ENCODE peak calls at places on chromosome 21, in eight cellular contexts. A is cardiac muscle cell, M is left ventricle myocardium inferior, K is dorsolateral prefrontal cortex, Q is esophagus squamous epithelium, Y is heart right ventricle, U is prostate gland, H is ovary. J is an unnamed sample.

GRCh38 chr21:37028579-37028978 is 22.1 kb downstream of the RIPPLY3 start:
- DNase-seq in A (no peak), H (no peak), M (no peak), K (no peak), Q (no peak), Y (no peak), U (no peak), J (no peak)

GRCh38 chr21:33196956-33197374 is 32.8 kb upstream of the IFNAR2 start:
- DNase-seq in Y (peak), M (peak), Q (no peak), K (peak), U (peak), A (peak), H (peak), J (no peak)

GRCh38 chr21:45913886-45914285 is 67.7 kb upstream of the COL6A1 start:
- DNase-seq in H (no peak), Q (no peak), M (no peak), A (no peak), K (no peak), Y (no peak), U (no peak), J (no peak)

GRCh38 chr21:27244356-27244755 is 277.5 kb upstream of the ADAMTS5 start:
- DNase-seq in U (no peak), H (no peak), M (no peak), K (no peak), A (no peak), Y (no peak), Q (no peak), J (no peak)

GRCh38 chr21:34305605-34306235 is 58.1 kb upstream of the KCNE2 start:
- DNase-seq in Q (no peak), U (no peak), Y (no peak), A (peak), H (no peak), M (no peak), K (no peak), J (no peak)

GRCh38 chr21:39979321-39979720 is 112.1 kb downstream of the PCP4 start:
- DNase-seq in M (no peak), U (no peak), Q (no peak), A (no peak), Y (no peak), K (no peak), H (no peak), J (no peak)

GRCh38 chr21:33236799-33237198 is 7.1 kb downstream of the IFNAR2 start:
- DNase-seq in A (no peak), Y (no peak), M (no peak), U (no peak), H (no peak), K (no peak), Q (no peak), J (no peak)

GRCh38 chr21:45225041-45225740 is 62.5 kb downstream of the POFUT2 start:
- DNase-seq in A (no peak), Y (no peak), H (no peak), M (no peak), U (no peak), K (no peak), Q (no peak), J (no peak)

GRCh38 chr21:46109251-46110221 is 11.6 kb downstream of the COL6A2 start:
- DNase-seq in U (peak), H (peak), Q (no peak), Y (peak), M (no peak), A (no peak), K (peak), J (peak)

GRCh38 chr21:33025471-33026298 is at the start of gene OLIG2:
- DNase-seq in U (no peak), K (peak), A (no peak), Y (no peak), M (no peak), Q (no peak), H (no peak), J (no peak)

GRCh38 chr21:36784942-36785341 is 86.0 kb downstream of the SIM2 start:
- DNase-seq in K (no peak), U (peak), Q (no peak), A (no peak), M (peak), H (no peak), Y (peak), J (no peak)

GRCh38 chr21:45302082-45303061 is 14.7 kb upstream of the POFUT2 start:
- DNase-seq in U (no peak), M (peak), Q (no peak), H (peak), Y (peak), A (no peak), K (peak), J (peak)

GRCh38 chr21:25573409-25574206 is 33.7 kb downstream of the MRPL39 start:
- DNase-seq in M (no peak), K (no peak), H (no peak), U (no peak), Y (no peak), A (no peak), Q (no peak), J (no peak)

GRCh38 chr21:26811031-26811430 is 34.2 kb downstream of the ADAMTS1 start:
- DNase-seq in H (no peak), A (no peak), Y (no peak), K (no peak), U (no peak), M (no peak), Q (no peak), J (no peak)

GRCh38 chr21:26964379-26964778 is 2.5 kb downstream of the ADAMTS5 start:
- DNase-seq in Q (no peak), H (peak), A (no peak), Y (peak), K (no peak), U (no peak), M (peak), J (no peak)

GRCh38 chr21:33069994-33070811 is at the start of gene OLIG1:
- DNase-seq in K (peak), U (peak), A (peak), Q (no peak), M (peak), Y (peak), H (no peak), J (no peak)

GRCh38 chr21:46424062-46424591 is 34.6 kb upstream of the DIP2A start:
- DNase-seq in Q (no peak), A (no peak), Y (no peak), K (peak), U (no peak), M (no peak), H (no peak), J (no peak)

GRCh38 chr21:28018741-28019669 is 973.7 kb downstream of the LTN1 start:
- DNase-seq in U (no peak), M (no peak), Y (peak), Q (no peak), H (no peak), K (peak), A (peak), J (no peak)

GRCh38 chr21:37551406-37552355 is 185.1 kb downstream of the DYRK1A start:
- DNase-seq in A (no peak), M (no peak), U (no peak), K (no peak), Y (no peak), H (peak), Q (no peak), J (no peak)

GRCh38 chr21:44815852-44816628 is 1.8 kb downstream of the SUMO3 start:
- DNase-seq in H (peak), Y (no peak), A (no peak), Q (no peak), K (no peak), U (no peak), M (no peak), J (no peak)

GRCh38 chr21:26982767-26983166 is 15.9 kb upstream of the ADAMTS5 start:
- DNase-seq in U (no peak), H (peak), Q (no peak), A (no peak), Y (no peak), M (no peak), K (no peak), J (no peak)

GRCh38 chr21:20662523-20662922 is 335.7 kb upstream of the NCAM2 start:
- DNase-seq in K (no peak), H (no peak), Y (no peak), Q (no peak), M (no peak), U (no peak), A (no peak), J (no peak)

GRCh38 chr21:45140346-45140940 is 66.1 kb downstream of the ADARB1 start:
- DNase-seq in Y (peak), M (peak), U (peak), Q (no peak), H (peak), A (peak), K (peak), J (no peak)

GRCh38 chr21:17757671-17758070 is 61.5 kb downstream of the C21orf91 start:
- DNase-seq in K (no peak), M (no peak), Q (no peak), H (no peak), A (no peak), Y (no peak), U (no peak), J (no peak)

GRCh38 chr21:26743524-26743923 is 101.7 kb downstream of the ADAMTS1 start:
- DNase-seq in M (no peak), K (peak), A (peak), U (no peak), H (no peak), Y (no peak), Q (no peak), J (no peak)

GRCh38 chr21:37374026-37374425 is 7.5 kb downstream of the DYRK1A start:
- DNase-seq in M (no peak), Y (no peak), H (no peak), K (no peak), Q (no peak), A (no peak), U (no peak), J (no peak)

GRCh38 chr21:45410865-45411809 is 6.2 kb downstream of the COL18A1 start:
- DNase-seq in A (peak), Q (no peak), H (peak), K (no peak), U (no peak), Y (peak), M (peak), J (peak)

GRCh38 chr21:27582246-27582945 is 615.5 kb upstream of the ADAMTS5 start:
- DNase-seq in Q (no peak), Y (no peak), H (no peak), A (no peak), K (no peak), M (no peak), U (no peak), J (no peak)

GRCh38 chr21:36792505-36792967 is 93.6 kb downstream of the SIM2 start:
- DNase-seq in Q (no peak), U (no peak), K (no peak), Y (no peak), A (no peak), H (no peak), M (no peak), J (no peak)

GRCh38 chr21:36572091-36572490 is 92.2 kb upstream of the CLDN14 start:
- DNase-seq in Q (no peak), A (no peak), M (no peak), K (no peak), H (no peak), U (no peak), Y (no peak), J (no peak)

GRCh38 chr21:44948426-44949120 is 8.7 kb downstream of the SLX9 start:
- DNase-seq in A (no peak), M (peak), Y (no peak), Q (no peak), K (no peak), H (no peak), U (no peak), J (no peak)

GRCh38 chr21:46185717-46186116 is 1.5 kb upstream of the SPATC1L start:
- DNase-seq in H (no peak), A (no peak), M (no peak), Y (no peak), Q (no peak), K (no peak), U (no peak), J (no peak)

GRCh38 chr21:45209685-45210284 is 77.9 kb downstream of the POFUT2 start:
- DNase-seq in M (no peak), K (no peak), H (no peak), A (no peak), Y (no peak), U (no peak), Q (no peak), J (peak)

DNA sequence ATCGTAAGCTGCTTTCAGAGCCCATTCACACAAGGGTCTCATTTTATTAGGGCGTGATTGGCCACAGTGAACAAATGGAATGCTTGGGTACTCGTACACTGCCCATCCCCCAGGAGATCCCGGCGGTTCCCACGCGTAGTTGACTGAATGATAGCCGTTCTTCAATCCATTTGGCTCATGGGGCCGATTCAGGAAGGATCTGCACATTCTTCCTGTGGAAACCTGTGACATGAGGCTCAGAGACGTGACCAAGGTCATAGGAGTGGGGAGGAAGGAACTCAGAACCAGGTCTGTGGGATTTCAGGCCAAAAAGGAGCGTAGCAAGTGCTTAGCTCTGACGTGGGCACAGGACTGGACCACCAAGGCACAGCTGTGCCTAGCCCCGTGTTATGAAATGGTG is 11.7 kb downstream of the ABCG1 start:
- DNase-seq in K (no peak), Q (no peak), A (no peak), U (no peak), M (no peak), Y (no peak), H (no peak), J (no peak)
- H3K27ac ChIP-seq in K (no peak), Q (peak), A (no peak), U (no peak), M (peak), Y (peak), H (no peak), J (no peak)

GRCh38 chr21:43731476-43731875 is 12.5 kb downstream of the PDXK start:
- DNase-seq in H (peak), Q (no peak), U (no peak), K (no peak), M (no peak), Y (no peak), A (no peak), J (no peak)

GRCh38 chr21:43731891-43732711 is 13.2 kb downstream of the PDXK start:
- DNase-seq in K (no peak), Y (no peak), U (no peak), H (peak), M (no peak), Q (no peak), A (no peak), J (no peak)

GRCh38 chr21:43734131-43734634 is 15.3 kb downstream of the PDXK start:
- DNase-seq in K (no peak), Q (no peak), U (peak), M (no peak), H (no peak), A (no peak), Y (no peak), J (no peak)

GRCh38 chr21:43733529-43734071 is 14.7 kb downstream of the PDXK start:
- DNase-seq in Y (no peak), H (no peak), A (no peak), K (no peak), Q (no peak), U (no peak), M (no peak), J (no peak)

DNA sequence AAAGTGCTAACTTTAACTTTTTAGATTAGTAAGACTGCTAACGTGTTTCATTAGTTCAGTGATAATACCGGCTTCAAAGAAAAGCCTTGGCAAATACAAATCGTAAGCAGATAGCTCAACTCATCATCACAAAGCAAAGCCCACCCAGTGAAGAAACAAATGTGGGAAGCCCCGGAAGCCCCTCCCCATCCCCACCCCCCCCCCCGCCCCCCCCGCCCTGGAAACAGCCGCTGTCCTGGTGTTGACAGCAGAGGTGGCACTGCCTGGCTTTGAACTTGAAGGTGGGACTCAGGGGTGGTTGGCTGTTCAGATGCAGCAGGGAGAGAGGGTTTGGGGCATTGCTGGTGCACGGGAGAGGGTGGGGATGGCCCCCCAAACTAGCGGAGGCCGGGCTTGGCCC is 14.1 kb downstream of the PDXK start:
- DNase-seq in H (no peak), U (no peak), Y (no peak), M (no peak), A (no peak), K (no peak), Q (no peak), J (no peak)
- H3K27ac ChIP-seq in H (no peak), U (no peak), Y (no peak), M (no peak), A (no peak), K (peak), Q (peak), J (no peak)

GRCh38 chr21:41068411-41069304 is 99.3 kb upstream of the BACE2 start:
- DNase-seq in Q (no peak), M (peak), U (peak), H (peak), A (peak), Y (peak), K (peak), J (peak)
- H3K27ac ChIP-seq in Q (no peak), M (no peak), U (no peak), H (no peak), A (no peak), Y (no peak), K (peak), J (no peak)

GRCh38 chr21:16418663-16419062 is 688.9 kb downstream of the USP25 start:
- DNase-seq in H (no peak), Y (no peak), K (no peak), M (no peak), Q (no peak), A (no peak), U (no peak), J (no peak)

GRCh38 chr21:16418211-16418610 is 688.4 kb downstream of the USP25 start:
- DNase-seq in A (no peak), Y (no peak), M (no peak), H (no peak), K (no peak), Q (no peak), U (no peak), J (no peak)

GRCh38 chr21:16422702-16423101 is 692.9 kb downstream of the USP25 start:
- DNase-seq in H (no peak), A (no peak), M (no peak), K (no peak), Q (no peak), U (no peak), Y (no peak), J (no peak)

GRCh38 chr21:16419188-16419874 is 689.5 kb downstream of the USP25 start:
- DNase-seq in M (peak), K (no peak), H (peak), U (peak), Q (no peak), A (peak), Y (peak), J (peak)

DNA sequence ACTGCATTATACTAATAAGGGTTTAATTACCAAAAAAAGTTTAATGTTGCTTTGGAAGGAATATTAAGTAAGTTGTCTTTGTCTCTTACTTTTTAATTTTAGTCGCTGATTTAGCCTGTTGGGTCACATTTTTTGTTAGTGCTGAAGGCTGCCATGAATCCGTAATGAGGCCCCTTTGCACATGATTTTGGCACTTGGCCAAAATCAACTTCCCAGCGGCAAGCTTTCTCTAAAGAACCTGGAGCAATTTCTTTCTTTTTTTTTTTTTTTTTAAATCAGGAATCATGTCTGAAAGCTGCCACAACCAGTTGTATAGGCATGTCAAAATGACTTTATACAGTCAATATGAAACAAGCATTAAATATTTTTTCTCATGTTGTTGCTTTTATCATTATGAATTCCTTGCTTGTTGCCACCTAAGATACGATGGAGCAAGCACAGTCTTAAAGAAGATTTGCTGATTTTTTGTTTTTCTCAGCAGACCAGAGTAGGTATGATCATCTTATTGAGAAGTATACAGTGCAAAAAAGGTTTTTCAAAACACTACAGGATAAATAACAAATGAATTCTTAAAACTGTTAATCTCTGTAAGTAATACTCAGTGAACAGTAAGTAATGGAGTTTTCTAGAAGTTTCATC is 690.4 kb downstream of the USP25 start:
- DNase-seq in A (peak), U (peak), Q (no peak), H (peak), K (no peak), Y (no peak), M (peak), J (peak)
- H3K27ac ChIP-seq in A (peak), U (peak), Q (peak), H (peak), K (peak), Y (peak), M (peak), J (peak)

GRCh38 chr21:35381743-35382310 is 332.7 kb upstream of the RUNX1 start:
- DNase-seq in M (no peak), H (no peak), Q (no peak), K (no peak), U (no peak), A (no peak), Y (no peak), J (no peak)
- H3K27ac ChIP-seq in M (no peak), H (no peak), Q (no peak), K (no peak), U (no peak), A (no peak), Y (no peak), J (no peak)

GRCh38 chr21:38661296-38662223 is 144.2 kb upstream of the ETS2 start:
- DNase-seq in H (peak), Q (no peak), M (peak), U (peak), A (peak), Y (peak), K (no peak), J (no peak)
- H3K27ac ChIP-seq in H (peak), Q (peak), M (no peak), U (no peak), A (no peak), Y (no peak), K (no peak), J (peak)

GRCh38 chr21:14527690-14528652 is 18.1 kb downstream of the SAMSN1 start:
- DNase-seq in U (no peak), M (no peak), H (no peak), K (no peak), Y (no peak), A (no peak), Q (no peak), J (no peak)
- H3K27ac ChIP-seq in U (no peak), M (peak), H (no peak), K (no peak), Y (no peak), A (no peak), Q (no peak), J (no peak)

GRCh38 chr21:42721341-42721824 is 68.0 kb downstream of the PDE9A start:
- DNase-seq in H (no peak), Q (no peak), Y (no peak), A (no peak), U (peak), K (no peak), M (no peak), J (no peak)
- H3K27ac ChIP-seq in H (no peak), Q (no peak), Y (peak), A (no peak), U (peak), K (no peak), M (peak), J (no peak)